ENCODE peak calls at places on chromosomes 12 and 14, in six cellular contexts. One of them, this sample, is unnamed.

GRCh38 chr12:90246673-90247072 is 538.0 kb upstream of the ATP2B1 start:
- DNase-seq in tibial nerve: no peak
- DNase-seq in NB4: no peak
- DNase-seq in A549: no peak
- DNase-seq in PC-3: no peak
- DNase-seq in epithelial cell of proximal tubule: no peak
- DNase-seq in this sample: no peak

GRCh38 chr14:64602826-64603225 is 53.1 kb downstream of the PPP1R36 start:
- DNase-seq in tibial nerve: no peak
- DNase-seq in NB4: no peak
- DNase-seq in A549: peak
- DNase-seq in PC-3: peak
- DNase-seq in epithelial cell of proximal tubule: no peak
- DNase-seq in this sample: no peak

GRCh38 chr12:14689144-14689543 is 7.3 kb downstream of the GUCY2C start:
- DNase-seq in tibial nerve: no peak
- DNase-seq in NB4: no peak
- DNase-seq in A549: no peak
- DNase-seq in PC-3: no peak
- DNase-seq in epithelial cell of proximal tubule: no peak
- DNase-seq in this sample: no peak

GRCh38 chr12:62466018-62466595 is 519 bp upstream of the MON2 start:
- DNase-seq in tibial nerve: peak
- DNase-seq in NB4: peak
- DNase-seq in A549: peak
- DNase-seq in PC-3: peak
- DNase-seq in epithelial cell of proximal tubule: no peak
- DNase-seq in this sample: peak

GRCh38 chr14:76613616-76614015 is 147.7 kb upstream of the VASH1 start:
- DNase-seq in tibial nerve: no peak
- DNase-seq in NB4: no peak
- DNase-seq in A549: no peak
- DNase-seq in PC-3: no peak
- DNase-seq in epithelial cell of proximal tubule: no peak
- DNase-seq in this sample: no peak

GRCh38 chr12:89051065-89051677 is 301.1 kb downstream of the DUSP6 start:
- DNase-seq in tibial nerve: peak
- DNase-seq in NB4: peak
- DNase-seq in A549: peak
- DNase-seq in PC-3: peak
- DNase-seq in epithelial cell of proximal tubule: peak
- DNase-seq in this sample: peak

GRCh38 chr12:124565071-124565491 is 2.3 kb downstream of the NCOR2 start:
- DNase-seq in tibial nerve: no peak
- DNase-seq in NB4: no peak
- DNase-seq in A549: no peak
- DNase-seq in PC-3: no peak
- DNase-seq in epithelial cell of proximal tubule: no peak
- DNase-seq in this sample: no peak

GRCh38 chr12:107330901-107331431 is 237.6 kb upstream of the CRY1 start:
- DNase-seq in tibial nerve: no peak
- DNase-seq in NB4: peak
- DNase-seq in A549: no peak
- DNase-seq in PC-3: peak
- DNase-seq in epithelial cell of proximal tubule: no peak
- DNase-seq in this sample: no peak

GRCh38 chr12:58914457-58914856 is 5.8 kb downstream of the LRIG3 start:
- DNase-seq in tibial nerve: no peak
- DNase-seq in NB4: no peak
- DNase-seq in A549: no peak
- DNase-seq in PC-3: no peak
- DNase-seq in epithelial cell of proximal tubule: no peak
- DNase-seq in this sample: no peak

GRCh38 chr14:102249041-102249440 is 55.9 kb downstream of the MOK start:
- DNase-seq in tibial nerve: no peak
- DNase-seq in NB4: no peak
- DNase-seq in A549: no peak
- DNase-seq in PC-3: no peak
- DNase-seq in epithelial cell of proximal tubule: no peak
- DNase-seq in this sample: peak

GRCh38 chr12:82527165-82527780 is 159.4 kb upstream of the TMTC2 start:
- DNase-seq in tibial nerve: peak
- DNase-seq in NB4: peak
- DNase-seq in A549: peak
- DNase-seq in PC-3: peak
- DNase-seq in epithelial cell of proximal tubule: no peak
- DNase-seq in this sample: peak

GRCh38 chr12:52119398-52120254 is 40.1 kb downstream of the SMIM41 start:
- DNase-seq in tibial nerve: no peak
- DNase-seq in NB4: peak
- DNase-seq in A549: peak
- DNase-seq in PC-3: peak
- DNase-seq in epithelial cell of proximal tubule: no peak
- DNase-seq in this sample: peak

GRCh38 chr14:71103662-71104484 is 196.6 kb downstream of the PCNX1 start:
- DNase-seq in tibial nerve: peak
- DNase-seq in NB4: peak
- DNase-seq in A549: peak
- DNase-seq in PC-3: peak
- DNase-seq in epithelial cell of proximal tubule: no peak
- DNase-seq in this sample: peak

GRCh38 chr14:30162066-30162465 is 234.4 kb upstream of the PRKD1 start:
- DNase-seq in tibial nerve: no peak
- DNase-seq in NB4: no peak
- DNase-seq in A549: no peak
- DNase-seq in PC-3: no peak
- DNase-seq in epithelial cell of proximal tubule: no peak
- DNase-seq in this sample: no peak

GRCh38 chr14:71739273-71739990 is 192.8 kb upstream of the RGS6 start:
- DNase-seq in tibial nerve: no peak
- DNase-seq in NB4: peak
- DNase-seq in A549: peak
- DNase-seq in PC-3: peak
- DNase-seq in epithelial cell of proximal tubule: peak
- DNase-seq in this sample: no peak

GRCh38 chr12:107196681-107197080 is 103.3 kb upstream of the CRY1 start:
- DNase-seq in tibial nerve: no peak
- DNase-seq in NB4: no peak
- DNase-seq in A549: no peak
- DNase-seq in PC-3: peak
- DNase-seq in epithelial cell of proximal tubule: no peak
- DNase-seq in this sample: peak

DNA sequence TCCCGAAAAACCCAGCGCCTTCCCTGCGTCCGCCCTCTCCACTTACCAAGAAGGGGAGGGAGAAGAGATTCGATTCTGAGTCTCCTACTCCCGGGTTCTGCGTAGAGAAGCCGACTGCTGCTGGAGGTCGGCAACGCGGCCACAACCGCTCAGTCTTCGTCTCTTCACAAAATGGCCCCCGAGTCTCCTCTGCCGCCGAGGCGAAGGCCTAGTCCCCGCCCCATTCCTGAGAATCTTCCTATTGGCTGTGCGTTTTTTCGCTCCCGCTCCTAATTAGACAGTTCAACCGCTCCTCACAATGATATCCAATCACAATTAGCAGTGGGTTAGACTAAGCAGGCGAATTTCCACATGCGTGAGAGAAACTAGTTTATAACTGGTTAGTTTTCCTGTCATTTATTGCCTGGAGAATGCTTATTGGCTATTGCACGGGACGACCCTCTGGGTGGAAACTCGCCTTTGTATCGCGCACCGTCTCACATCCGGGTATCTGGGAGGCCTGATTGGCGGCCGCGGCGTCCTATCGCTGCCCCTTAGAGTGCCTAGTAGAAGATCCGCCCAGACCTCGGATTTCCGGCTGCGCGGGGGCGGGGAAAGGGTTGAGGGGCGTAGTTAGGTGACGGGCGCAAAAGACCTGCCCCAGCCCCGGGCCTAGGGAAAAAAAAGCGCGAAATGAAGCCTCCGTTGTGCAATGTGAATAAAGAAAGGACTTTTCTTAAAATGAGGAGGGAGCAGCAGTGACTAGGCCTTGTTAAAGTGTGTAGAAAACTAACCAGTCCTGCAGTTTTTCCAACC is at the start of gene HNRNPC:
- DNase-seq in tibial nerve: peak
- DNase-seq in NB4: peak
- DNase-seq in A549: peak
- DNase-seq in PC-3: peak
- DNase-seq in epithelial cell of proximal tubule: peak
- DNase-seq in this sample: peak
- H3K4me3 ChIP-seq in tibial nerve: peak
- H3K4me3 ChIP-seq in NB4: peak
- H3K4me3 ChIP-seq in A549: peak
- H3K4me3 ChIP-seq in PC-3: peak
- H3K4me3 ChIP-seq in epithelial cell of proximal tubule: peak
- H3K4me3 ChIP-seq in this sample: peak

DNA sequence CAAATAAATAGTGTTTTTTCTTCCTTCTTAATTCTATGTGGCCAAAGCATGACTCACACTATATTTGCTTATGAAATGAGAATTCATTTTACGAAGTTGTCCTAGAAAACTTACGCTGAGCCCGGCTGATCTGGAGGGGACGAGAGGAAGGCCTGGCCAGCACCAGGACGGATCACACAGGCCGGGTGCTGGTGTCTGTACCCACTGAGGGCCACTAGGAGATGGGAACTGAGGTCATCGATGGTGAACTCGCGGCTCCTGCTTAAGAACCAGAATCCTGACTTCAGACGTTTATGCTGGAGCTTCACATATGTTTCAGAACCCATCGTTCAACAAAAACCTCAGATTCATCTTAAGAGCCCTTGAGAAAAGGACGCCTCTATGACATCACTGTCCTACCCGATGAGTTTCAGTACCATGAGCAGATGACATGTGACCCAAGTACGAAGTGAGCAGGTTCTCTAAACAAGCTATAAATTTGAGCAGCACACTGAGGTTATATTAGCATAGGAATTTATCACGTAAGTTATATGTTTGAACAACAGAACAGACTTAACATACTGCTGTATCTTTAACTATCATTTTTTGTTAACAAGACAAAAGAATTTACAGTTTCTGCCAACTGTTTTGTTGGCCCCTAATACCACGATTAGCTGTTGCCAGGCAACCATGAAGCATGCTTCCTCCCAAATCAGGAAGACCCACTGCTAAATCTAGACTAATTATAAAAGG is 111.9 kb downstream of the FOXN3 start:
- DNase-seq in tibial nerve: no peak
- DNase-seq in NB4: peak
- DNase-seq in A549: no peak
- DNase-seq in PC-3: peak
- DNase-seq in epithelial cell of proximal tubule: no peak
- DNase-seq in this sample: peak
- TF ChIP-seq CTCF in tibial nerve: no peak
- TF ChIP-seq CTCF in NB4: no peak
- TF ChIP-seq CTCF in A549: no peak
- TF ChIP-seq CTCF in PC-3: no peak
- TF ChIP-seq CTCF in epithelial cell of proximal tubule: no peak
- TF ChIP-seq CTCF in this sample: no peak

DNA sequence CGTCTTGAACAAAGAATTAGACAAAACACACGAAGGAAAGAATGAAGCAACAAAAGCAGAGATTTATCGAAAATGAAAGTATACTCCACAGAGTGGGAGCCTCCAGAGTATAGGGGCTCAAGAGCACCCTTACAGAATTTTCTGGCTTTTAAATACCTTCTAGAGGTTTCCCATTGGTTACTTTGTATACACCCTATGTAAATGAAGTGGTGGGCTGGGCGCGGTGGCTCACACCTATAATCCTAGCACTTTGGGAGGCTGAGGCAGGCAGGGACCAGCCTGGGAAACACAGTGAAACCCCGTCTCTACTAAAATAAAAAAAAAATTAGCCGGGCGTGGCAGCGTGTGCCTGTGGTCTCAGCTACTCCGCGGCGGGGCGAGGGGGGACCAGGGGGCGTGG is 13.1 kb upstream of the DNM1L start:
- DNase-seq in tibial nerve: no peak
- DNase-seq in NB4: no peak
- DNase-seq in A549: no peak
- DNase-seq in PC-3: no peak
- DNase-seq in epithelial cell of proximal tubule: no peak
- DNase-seq in this sample: peak
- H3K4me3 ChIP-seq in tibial nerve: no peak
- H3K4me3 ChIP-seq in NB4: no peak
- H3K4me3 ChIP-seq in A549: no peak
- H3K4me3 ChIP-seq in PC-3: peak
- H3K4me3 ChIP-seq in epithelial cell of proximal tubule: no peak
- H3K4me3 ChIP-seq in this sample: peak

GRCh38 chr14:37118673-37119366 is 53.6 kb downstream of the SLC25A21 start:
- DNase-seq in tibial nerve: no peak
- DNase-seq in NB4: no peak
- DNase-seq in A549: no peak
- DNase-seq in PC-3: no peak
- DNase-seq in epithelial cell of proximal tubule: no peak
- DNase-seq in this sample: no peak

GRCh38 chr14:37114039-37114438 is 58.4 kb downstream of the SLC25A21 start:
- DNase-seq in tibial nerve: no peak
- DNase-seq in NB4: no peak
- DNase-seq in A549: peak
- DNase-seq in PC-3: peak
- DNase-seq in epithelial cell of proximal tubule: no peak
- DNase-seq in this sample: peak

GRCh38 chr14:37122288-37122687 is 50.1 kb downstream of the SLC25A21 start:
- DNase-seq in tibial nerve: no peak
- DNase-seq in NB4: peak
- DNase-seq in A549: peak
- DNase-seq in PC-3: peak
- DNase-seq in epithelial cell of proximal tubule: peak
- DNase-seq in this sample: peak

GRCh38 chr14:37114559-37114958 is 57.8 kb downstream of the SLC25A21 start:
- DNase-seq in tibial nerve: no peak
- DNase-seq in NB4: no peak
- DNase-seq in A549: no peak
- DNase-seq in PC-3: peak
- DNase-seq in epithelial cell of proximal tubule: no peak
- DNase-seq in this sample: no peak

DNA sequence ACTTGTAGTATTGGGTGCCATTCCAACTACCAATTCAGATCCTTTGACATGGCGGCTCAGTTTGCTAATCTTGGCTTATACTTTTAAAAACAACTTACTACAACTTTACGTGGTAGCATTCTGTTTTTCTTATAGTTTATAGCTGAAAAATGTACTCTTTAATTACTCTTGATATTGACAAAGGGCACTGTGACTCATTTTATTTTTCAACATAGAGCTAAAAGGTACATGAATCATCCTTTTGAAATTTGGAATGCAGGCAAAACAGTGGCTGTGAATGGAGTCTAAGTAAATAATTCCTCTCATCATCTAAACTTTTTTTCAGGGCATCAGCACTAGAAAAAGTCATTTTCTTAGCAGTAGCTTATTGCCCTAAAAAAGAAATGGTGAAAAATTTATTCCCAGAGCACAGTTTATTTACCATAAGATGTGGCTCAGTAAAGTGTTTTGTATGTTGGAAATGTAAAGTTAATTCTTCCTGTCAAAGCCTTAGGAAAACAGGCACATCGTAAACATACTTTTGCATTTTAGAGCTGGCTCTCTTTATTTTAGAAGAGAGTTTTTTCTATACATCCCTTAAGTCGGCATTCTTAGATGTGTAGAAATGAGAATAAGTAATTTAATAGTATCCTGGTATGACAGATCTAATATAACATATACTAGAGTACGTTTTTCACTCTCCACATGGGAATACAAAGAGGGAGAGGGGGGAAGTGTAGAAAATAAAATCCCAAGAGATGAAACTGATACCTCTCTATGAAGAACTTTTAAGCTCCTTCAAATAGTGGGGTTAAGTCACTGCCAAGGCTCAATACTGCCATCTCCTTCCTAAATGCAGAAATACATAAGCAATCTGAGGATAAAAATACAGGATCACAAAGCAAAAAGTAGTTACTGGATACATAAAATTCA is 55.2 kb downstream of the SLC25A21 start:
- DNase-seq in tibial nerve: no peak
- DNase-seq in NB4: peak
- DNase-seq in A549: peak
- DNase-seq in PC-3: peak
- DNase-seq in epithelial cell of proximal tubule: peak
- DNase-seq in this sample: peak
- TF ChIP-seq CTCF in tibial nerve: peak
- TF ChIP-seq CTCF in NB4: peak
- TF ChIP-seq CTCF in A549: peak
- TF ChIP-seq CTCF in PC-3: peak
- TF ChIP-seq CTCF in epithelial cell of proximal tubule: peak
- TF ChIP-seq CTCF in this sample: peak